ENCODE peak calls at places on chromosomes 2 and 18, in five cellular contexts. J is mammary epithelial cell, T is AG04450, H is tibial artery, V is neuronal stem cell. B is an unnamed sample. For H3K27me3, the result is how much of the 10 kb centered on the place peaks cover.

GRCh38 chr2:157830696-157831570 is 45.2 kb downstream of the ACVR1 start:
- DNase-seq in H (no peak), J (peak), V (no peak), T (peak), B (no peak)

GRCh38 chr18:54700580-54700979 is 109.5 kb downstream of the DYNAP start:
- DNase-seq in J (no peak), H (no peak), T (no peak), V (no peak), B (no peak)

GRCh38 chr2:171185941-171186340 is 25.2 kb upstream of the TLK1 start:
- DNase-seq in V (no peak), H (no peak), J (no peak), T (peak), B (no peak)

GRCh38 chr2:108858894-108859293 is 72.3 kb downstream of the CCDC138 start:
- DNase-seq in J (peak), V (no peak), H (no peak), T (no peak), B (no peak)

GRCh38 chr2:1707771-1708351 is 36.5 kb downstream of the PXDN start:
- DNase-seq in T (peak), J (peak), V (peak), H (no peak), B (no peak)

GRCh38 chr18:76408480-76409067 is 86.5 kb downstream of the ZNF516 start:
- DNase-seq in H (no peak), J (no peak), T (no peak), V (no peak), B (no peak)

GRCh38 chr2:96209011-96209728 is 543 bp upstream of the STARD7 start:
- DNase-seq in J (no peak), H (no peak), T (no peak), V (no peak), B (no peak)

GRCh38 chr2:27217173-27218121 is at the start of gene CAD:
- DNase-seq in H (peak), T (peak), V (peak), J (peak), B (peak)

GRCh38 chr2:69642709-69643601 is 584 bp downstream of the AAK1 start:
- DNase-seq in T (peak), H (peak), V (peak), J (peak), B (peak)

DNA sequence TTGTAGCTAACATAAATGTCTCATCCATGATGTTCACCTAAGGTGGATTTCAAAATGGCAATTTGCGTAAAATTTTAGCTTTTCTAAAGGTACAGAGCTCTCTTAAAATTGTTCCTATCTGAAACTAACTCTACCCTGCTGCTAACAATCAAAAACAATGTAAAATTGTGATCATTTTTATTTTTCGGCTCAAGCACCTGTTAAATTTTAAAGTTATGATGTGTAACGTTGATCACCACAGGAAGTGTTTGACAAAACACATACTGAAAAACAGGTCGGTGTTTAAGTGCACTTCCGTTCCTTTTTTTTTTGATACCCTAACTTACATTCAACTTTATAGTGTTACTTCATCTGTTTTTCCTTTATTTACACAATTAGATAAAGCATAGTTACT is 6.1 kb upstream of the NCK2 start:
- DNase-seq in V (no peak), H (no peak), T (no peak), J (no peak), B (no peak)
- H3K27me3 ChIP-seq in V (under half), H (under half), T (under half), J (under half), B (under half)

GRCh38 chr2:20928617-20929016 is 105.7 kb upstream of the LDAH start:
- DNase-seq in H (no peak), J (no peak), T (no peak), V (no peak), B (no peak)
- H3K27me3 ChIP-seq in H (under half), J (under half), T (under half), V (under half), B (under half)

DNA sequence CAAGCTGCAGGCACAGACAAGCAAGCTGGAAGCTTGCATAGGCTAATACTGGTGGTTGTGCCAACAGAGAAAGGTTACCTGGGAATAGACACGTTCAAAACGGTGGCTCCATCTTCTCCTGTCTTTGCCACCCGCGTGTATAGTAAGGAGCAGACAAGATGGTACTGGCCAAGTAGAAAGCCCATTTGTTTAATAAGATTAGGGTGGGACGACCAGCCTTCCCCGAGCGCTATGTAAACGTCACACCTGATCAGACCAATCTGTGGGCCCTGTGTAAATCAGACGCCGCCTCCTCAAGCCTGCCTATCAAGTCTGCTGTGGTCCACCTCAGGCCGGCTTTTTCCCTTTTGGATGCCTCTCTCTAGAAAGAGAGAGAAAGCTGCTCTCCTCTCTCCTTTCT is 189.2 kb downstream of the LAMA1 start:
- DNase-seq in J (no peak), T (no peak), V (no peak), H (no peak), B (no peak)
- H3K27me3 ChIP-seq in J (under half), T (under half), V (under half), H (under half), B (under half)

GRCh38 chr18:78681396-78681795 is 298.2 kb upstream of the SALL3 start:
- DNase-seq in T (no peak), V (no peak), H (no peak), J (no peak), B (peak)

GRCh38 chr18:78679861-78680260 is 299.8 kb upstream of the SALL3 start:
- DNase-seq in J (no peak), H (no peak), V (no peak), T (no peak), B (no peak)

GRCh38 chr18:78682716-78683115 is 296.9 kb upstream of the SALL3 start:
- DNase-seq in T (no peak), V (no peak), J (no peak), H (no peak), B (no peak)

GRCh38 chr18:78683191-78684010 is 296.2 kb upstream of the SALL3 start:
- DNase-seq in H (no peak), J (no peak), T (no peak), V (no peak), B (no peak)

DNA sequence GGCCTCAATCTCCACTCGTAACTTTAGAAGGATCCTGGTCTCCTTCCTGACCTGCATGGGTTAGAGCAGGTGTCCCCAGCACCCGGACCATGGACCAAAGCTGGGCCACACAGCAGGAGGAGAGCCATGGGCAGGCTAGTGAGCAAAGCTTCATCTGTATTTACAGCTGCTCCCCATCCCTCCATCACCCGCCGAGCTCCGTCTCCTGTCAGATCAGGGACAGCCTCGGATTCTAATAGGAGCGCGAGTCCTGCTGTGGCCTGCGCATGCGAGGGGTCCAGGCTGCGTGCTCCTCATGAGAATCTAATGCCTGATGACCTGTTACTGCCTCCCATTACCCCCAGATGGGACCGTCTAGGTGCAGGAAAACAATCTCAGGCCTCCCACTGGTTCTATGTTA is 297.7 kb upstream of the SALL3 start:
- DNase-seq in J (no peak), H (no peak), T (no peak), V (no peak), B (no peak)
- H3K27me3 ChIP-seq in J (under half), H (under half), T (under half), V (under half), B (under half)

GRCh38 chr2:98295721-98296414 is 50.4 kb upstream of the CNGA3 start:
- DNase-seq in V (no peak), H (no peak), J (no peak), T (no peak), B (no peak)
- H3K27me3 ChIP-seq in V (under half), H (under half), J (under half), T (under half), B (under half)

GRCh38 chr2:9735335-9735734 is 104.5 kb upstream of the YWHAQ start:
- DNase-seq in J (peak), H (no peak), T (no peak), V (no peak), B (no peak)
- H3K27me3 ChIP-seq in J (under half), H (under half), T (under half), V (under half), B (under half)

B was measured in left lung.